ENCODE peak calls at places on chromosomes 7 and 10, in nine cellular contexts. One of them, this sample, is unnamed.

GRCh38 chr7:116087291-116087690 is 56.7 kb upstream of the TFEC start:
- DNase-seq in adrenal gland: no peak
- DNase-seq in HepG2: no peak
- DNase-seq in IMR-90: no peak
- DNase-seq in upper lobe of left lung: no peak
- DNase-seq in body of pancreas: no peak
- DNase-seq in gastrocnemius medialis: no peak
- DNase-seq in stomach: no peak
- DNase-seq in H54: no peak
- DNase-seq in this sample: no peak

GRCh38 chr7:44272981-44273380 is 52.4 kb downstream of the CAMK2B start:
- DNase-seq in stomach: no peak
- DNase-seq in body of pancreas: no peak
- DNase-seq in gastrocnemius medialis: no peak
- DNase-seq in adrenal gland: no peak
- DNase-seq in upper lobe of left lung: no peak
- DNase-seq in HepG2: no peak
- DNase-seq in H54: no peak
- DNase-seq in IMR-90: no peak
- DNase-seq in this sample: no peak

GRCh38 chr10:46530249-46531186 is 25.9 kb downstream of the GPRIN2 start:
- DNase-seq in gastrocnemius medialis: no peak
- DNase-seq in body of pancreas: no peak
- DNase-seq in HepG2: peak; percentile 49
- DNase-seq in stomach: peak; percentile 24
- DNase-seq in upper lobe of left lung: peak; percentile 17
- DNase-seq in adrenal gland: no peak
- DNase-seq in H54: no peak
- DNase-seq in IMR-90: peak; percentile 87
- DNase-seq in this sample: no peak

GRCh38 chr7:50436133-50436802 is 13.9 kb downstream of the FIGNL1 start:
- DNase-seq in stomach: no peak
- DNase-seq in HepG2: no peak
- DNase-seq in body of pancreas: no peak
- DNase-seq in upper lobe of left lung: no peak
- DNase-seq in gastrocnemius medialis: no peak
- DNase-seq in IMR-90: peak; percentile 82
- DNase-seq in adrenal gland: peak; percentile 26
- DNase-seq in H54: no peak
- DNase-seq in this sample: no peak

GRCh38 chr10:34526758-34527730 is 288.1 kb downstream of the PARD3 start:
- DNase-seq in IMR-90: peak; percentile 98
- DNase-seq in adrenal gland: no peak
- DNase-seq in upper lobe of left lung: no peak
- DNase-seq in H54: no peak
- DNase-seq in body of pancreas: peak; percentile 9
- DNase-seq in HepG2: no peak
- DNase-seq in gastrocnemius medialis: no peak
- DNase-seq in stomach: no peak
- DNase-seq in this sample: no peak

GRCh38 chr10:33116293-33116697 is 158.3 kb upstream of the ITGB1 start:
- DNase-seq in adrenal gland: peak; percentile 20
- DNase-seq in H54: no peak
- DNase-seq in body of pancreas: peak; percentile 33
- DNase-seq in upper lobe of left lung: no peak
- DNase-seq in IMR-90: peak; percentile 83
- DNase-seq in stomach: no peak
- DNase-seq in HepG2: peak; percentile 53
- DNase-seq in gastrocnemius medialis: no peak
- DNase-seq in this sample: peak; percentile 9

GRCh38 chr7:39536926-39537325 is 29.3 kb upstream of the YAE1 start:
- DNase-seq in adrenal gland: no peak
- DNase-seq in H54: no peak
- DNase-seq in HepG2: no peak
- DNase-seq in gastrocnemius medialis: no peak
- DNase-seq in IMR-90: no peak
- DNase-seq in stomach: no peak
- DNase-seq in body of pancreas: no peak
- DNase-seq in upper lobe of left lung: no peak
- DNase-seq in this sample: no peak

GRCh38 chr7:158710651-158711102 is 6.1 kb upstream of the NCAPG2 start:
- DNase-seq in upper lobe of left lung: no peak
- DNase-seq in IMR-90: peak; percentile 23
- DNase-seq in stomach: no peak
- DNase-seq in H54: peak; percentile 9
- DNase-seq in adrenal gland: no peak
- DNase-seq in body of pancreas: peak; percentile 38
- DNase-seq in HepG2: no peak
- DNase-seq in gastrocnemius medialis: no peak
- DNase-seq in this sample: peak; percentile 34

GRCh38 chr7:110595694-110596093 is 495.2 kb upstream of the LRRN3 start:
- DNase-seq in IMR-90: no peak
- DNase-seq in body of pancreas: no peak
- DNase-seq in adrenal gland: no peak
- DNase-seq in gastrocnemius medialis: no peak
- DNase-seq in upper lobe of left lung: no peak
- DNase-seq in H54: no peak
- DNase-seq in HepG2: no peak
- DNase-seq in stomach: no peak
- DNase-seq in this sample: no peak

GRCh38 chr10:102631525-102632393 is 12.5 kb upstream of the TRIM8 start:
- DNase-seq in upper lobe of left lung: no peak
- DNase-seq in IMR-90: no peak
- DNase-seq in HepG2: no peak
- DNase-seq in H54: no peak
- DNase-seq in adrenal gland: no peak
- DNase-seq in stomach: no peak
- DNase-seq in gastrocnemius medialis: no peak
- DNase-seq in body of pancreas: no peak
- DNase-seq in this sample: no peak

GRCh38 chr7:98394377-98394836 is 6.5 kb downstream of the BAIAP2L1 start:
- DNase-seq in H54: peak; percentile 51
- DNase-seq in stomach: no peak
- DNase-seq in HepG2: no peak
- DNase-seq in upper lobe of left lung: no peak
- DNase-seq in gastrocnemius medialis: no peak
- DNase-seq in IMR-90: peak; percentile 90
- DNase-seq in body of pancreas: no peak
- DNase-seq in adrenal gland: no peak
- DNase-seq in this sample: no peak

GRCh38 chr7:115816318-115816974 is 214.1 kb downstream of the TFEC start:
- DNase-seq in stomach: no peak
- DNase-seq in gastrocnemius medialis: no peak
- DNase-seq in body of pancreas: no peak
- DNase-seq in HepG2: no peak
- DNase-seq in IMR-90: no peak
- DNase-seq in upper lobe of left lung: no peak
- DNase-seq in adrenal gland: no peak
- DNase-seq in H54: no peak
- DNase-seq in this sample: no peak

GRCh38 chr7:149147730-149148653 is 739 bp downstream of the ZNF398 start:
- DNase-seq in HepG2: peak; percentile 10
- DNase-seq in body of pancreas: peak; percentile 63
- DNase-seq in IMR-90: peak; percentile 51
- DNase-seq in adrenal gland: peak; percentile 72
- DNase-seq in upper lobe of left lung: peak; percentile 93
- DNase-seq in gastrocnemius medialis: peak; percentile 27
- DNase-seq in stomach: peak; percentile 67
- DNase-seq in H54: peak; percentile 56
- DNase-seq in this sample: peak; percentile 77

GRCh38 chr7:4774804-4775280 is 581 bp upstream of the AP5Z1 start:
- DNase-seq in stomach: peak; percentile 40
- DNase-seq in H54: no peak
- DNase-seq in gastrocnemius medialis: peak; percentile 45
- DNase-seq in HepG2: peak; percentile 48
- DNase-seq in IMR-90: peak; percentile 75
- DNase-seq in body of pancreas: peak; percentile 54
- DNase-seq in upper lobe of left lung: no peak
- DNase-seq in adrenal gland: peak; percentile 61
- DNase-seq in this sample: no peak

GRCh38 chr7:11206131-11206921 is 232.7 kb downstream of the PHF14 start:
- DNase-seq in body of pancreas: no peak
- DNase-seq in H54: no peak
- DNase-seq in HepG2: no peak
- DNase-seq in upper lobe of left lung: no peak
- DNase-seq in adrenal gland: no peak
- DNase-seq in IMR-90: no peak
- DNase-seq in gastrocnemius medialis: no peak
- DNase-seq in stomach: no peak
- DNase-seq in this sample: no peak

GRCh38 chr10:93085272-93085859 is 11.7 kb downstream of the CYP26A1 start:
- DNase-seq in gastrocnemius medialis: no peak
- DNase-seq in body of pancreas: no peak
- DNase-seq in HepG2: no peak
- DNase-seq in H54: no peak
- DNase-seq in adrenal gland: no peak
- DNase-seq in upper lobe of left lung: no peak
- DNase-seq in stomach: no peak
- DNase-seq in IMR-90: no peak
- DNase-seq in this sample: no peak

GRCh38 chr10:93106631-93107072 is 33.0 kb downstream of the CYP26A1 start:
- DNase-seq in IMR-90: peak; percentile 10
- DNase-seq in HepG2: peak; percentile 95
- DNase-seq in body of pancreas: no peak
- DNase-seq in gastrocnemius medialis: no peak
- DNase-seq in upper lobe of left lung: no peak
- DNase-seq in adrenal gland: no peak
- DNase-seq in stomach: no peak
- DNase-seq in H54: no peak
- DNase-seq in this sample: no peak

GRCh38 chr10:73908853-73909611 is 1.9 kb upstream of the PLAU start:
- DNase-seq in H54: peak; percentile 95
- DNase-seq in adrenal gland: peak; percentile 27
- DNase-seq in IMR-90: peak; percentile 100
- DNase-seq in HepG2: peak; percentile 35
- DNase-seq in gastrocnemius medialis: peak; percentile 47
- DNase-seq in stomach: no peak
- DNase-seq in upper lobe of left lung: no peak
- DNase-seq in body of pancreas: peak; percentile 54
- DNase-seq in this sample: no peak

GRCh38 chr7:133095119-133095671 is 13.3 kb upstream of the CHCHD3 start:
- DNase-seq in upper lobe of left lung: no peak
- DNase-seq in body of pancreas: no peak
- DNase-seq in adrenal gland: no peak
- DNase-seq in gastrocnemius medialis: no peak
- DNase-seq in H54: no peak
- DNase-seq in HepG2: no peak
- DNase-seq in stomach: no peak
- DNase-seq in IMR-90: no peak
- DNase-seq in this sample: no peak

DNA sequence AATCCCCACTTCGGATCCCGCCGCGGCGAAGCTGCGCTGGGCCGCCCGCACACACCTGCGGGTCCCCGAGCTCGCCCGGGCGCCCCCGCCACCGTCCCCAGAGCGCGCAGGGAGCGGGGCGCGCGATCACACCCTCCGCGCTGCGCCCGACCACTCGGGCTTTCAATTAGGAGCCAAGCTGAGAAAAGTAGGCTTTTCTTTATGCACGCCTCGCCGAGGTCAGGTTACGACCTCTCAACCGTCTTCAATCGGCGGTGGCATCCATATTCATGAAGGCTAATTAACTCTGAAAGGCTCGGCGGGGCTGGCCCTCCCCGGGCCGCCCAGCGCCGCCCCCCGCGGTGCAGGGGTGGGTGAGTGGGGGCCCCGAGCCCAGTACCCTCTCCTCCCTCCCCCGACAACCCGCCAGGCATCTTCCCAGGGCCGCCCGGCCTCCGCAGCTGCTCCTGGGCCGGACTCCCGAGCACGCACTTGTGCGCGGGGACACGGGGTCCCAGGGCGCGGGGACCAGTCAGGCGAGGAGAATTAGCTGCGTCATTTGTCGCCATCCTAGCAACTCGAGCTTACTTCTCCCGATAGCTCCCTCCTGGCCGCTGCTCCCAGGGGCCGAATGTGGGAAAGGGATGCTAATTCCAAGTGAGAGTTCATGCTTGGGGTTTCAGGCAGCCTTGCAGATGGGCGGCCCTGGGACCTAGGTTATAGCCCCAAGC is 155.5 kb upstream of the LYZL2 start:
- DNase-seq in body of pancreas: peak; percentile 74
- DNase-seq in gastrocnemius medialis: peak; percentile 80
- DNase-seq in stomach: peak; percentile 68
- DNase-seq in upper lobe of left lung: peak; percentile 90
- DNase-seq in IMR-90: peak; percentile 69
- DNase-seq in HepG2: no peak
- DNase-seq in H54: peak; percentile 51
- DNase-seq in adrenal gland: peak; percentile 88
- DNase-seq in this sample: peak; percentile 7
- TF ChIP-seq POLR2A in body of pancreas: no peak
- TF ChIP-seq POLR2A in gastrocnemius medialis: peak; percentile 74
- TF ChIP-seq POLR2A in stomach: peak; percentile 31
- TF ChIP-seq POLR2A in upper lobe of left lung: no peak
- TF ChIP-seq POLR2A in IMR-90: no peak
- TF ChIP-seq POLR2A in HepG2: no peak
- TF ChIP-seq POLR2A in H54: no peak
- TF ChIP-seq POLR2A in adrenal gland: no peak
- TF ChIP-seq POLR2A in this sample: no peak

GRCh38 chr10:17643755-17644484 is at the start of gene STAM:
- DNase-seq in IMR-90: peak; percentile 91
- DNase-seq in H54: peak; percentile 60
- DNase-seq in adrenal gland: peak; percentile 89
- DNase-seq in upper lobe of left lung: peak; percentile 95
- DNase-seq in HepG2: peak; percentile 85
- DNase-seq in stomach: peak; percentile 87
- DNase-seq in body of pancreas: peak; percentile 89
- DNase-seq in gastrocnemius medialis: peak; percentile 90
- DNase-seq in this sample: peak; percentile 96
- TF ChIP-seq POLR2A in IMR-90: peak; percentile 88
- TF ChIP-seq POLR2A in H54: peak; percentile 59
- TF ChIP-seq POLR2A in adrenal gland: no peak
- TF ChIP-seq POLR2A in upper lobe of left lung: no peak
- TF ChIP-seq POLR2A in HepG2: peak; percentile 81
- TF ChIP-seq POLR2A in stomach: peak; percentile 10
- TF ChIP-seq POLR2A in body of pancreas: peak; percentile 89
- TF ChIP-seq POLR2A in gastrocnemius medialis: peak; percentile 91
- TF ChIP-seq POLR2A in this sample: peak; percentile 96

DNA sequence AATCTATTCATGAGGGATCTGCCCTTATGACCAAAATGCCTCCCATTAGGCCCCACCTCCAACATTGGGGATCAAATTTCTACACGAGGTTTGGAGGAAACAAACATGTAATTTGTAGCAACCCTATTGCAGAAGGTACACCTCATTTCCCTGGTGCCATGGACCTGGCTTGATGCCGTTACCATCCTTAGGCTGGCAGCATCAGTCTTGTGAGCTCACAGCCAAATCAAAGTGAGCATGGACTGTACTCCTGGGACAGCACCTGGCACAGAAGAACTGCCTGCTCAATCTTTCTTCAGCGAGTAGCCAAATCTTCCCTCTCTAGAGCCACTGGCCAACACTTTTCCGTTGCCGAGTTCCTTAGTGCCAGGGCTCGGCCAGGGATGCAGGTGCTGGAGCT is 6.6 kb downstream of the BTBD16 start:
- DNase-seq in H54: no peak
- DNase-seq in stomach: no peak
- DNase-seq in gastrocnemius medialis: peak; percentile 64
- DNase-seq in upper lobe of left lung: no peak
- DNase-seq in body of pancreas: no peak
- DNase-seq in IMR-90: no peak
- DNase-seq in adrenal gland: no peak
- DNase-seq in HepG2: no peak
- DNase-seq in this sample: no peak
- TF ChIP-seq POLR2A in H54: no peak
- TF ChIP-seq POLR2A in stomach: no peak
- TF ChIP-seq POLR2A in gastrocnemius medialis: no peak
- TF ChIP-seq POLR2A in upper lobe of left lung: no peak
- TF ChIP-seq POLR2A in body of pancreas: no peak
- TF ChIP-seq POLR2A in IMR-90: no peak
- TF ChIP-seq POLR2A in adrenal gland: no peak
- TF ChIP-seq POLR2A in HepG2: no peak
- TF ChIP-seq POLR2A in this sample: no peak

GRCh38 chr7:55304363-55304762 is 60.8 kb upstream of the LANCL2 start:
- DNase-seq in gastrocnemius medialis: no peak
- DNase-seq in body of pancreas: no peak
- DNase-seq in IMR-90: no peak
- DNase-seq in stomach: no peak
- DNase-seq in upper lobe of left lung: no peak
- DNase-seq in H54: no peak
- DNase-seq in adrenal gland: no peak
- DNase-seq in HepG2: no peak
- DNase-seq in this sample: no peak
- TF ChIP-seq POLR2A in gastrocnemius medialis: no peak
- TF ChIP-seq POLR2A in body of pancreas: no peak
- TF ChIP-seq POLR2A in IMR-90: no peak
- TF ChIP-seq POLR2A in stomach: no peak
- TF ChIP-seq POLR2A in upper lobe of left lung: no peak
- TF ChIP-seq POLR2A in H54: no peak
- TF ChIP-seq POLR2A in adrenal gland: no peak
- TF ChIP-seq POLR2A in HepG2: no peak
- TF ChIP-seq POLR2A in this sample: no peak